ENCODE peak calls at places on chromosomes 16 and 17, in nine cellular contexts. U is cardiac muscle cell; V is psoas muscle; D is left ventricle myocardium inferior; R is tibial artery; Z is Peyer's patch; N is upper lobe of right lung; M is suprapubic skin; X is CD4-positive, alpha-beta memory T cell. E is an unnamed sample. For H3K36me3, the result is how much of the 10 kb centered on the place peaks cover.

GRCh38 chr16:47779201-47780016 is 318.3 kb downstream of the PHKB start:
- DNase-seq in U (peak), V (no peak), D (no peak), R (no peak), Z (no peak), N (no peak), M (no peak), X (peak), E (no peak)

GRCh38 chr17:37650419-37651003 is 7.3 kb upstream of the DDX52 start:
- DNase-seq in U (peak), V (no peak), D (no peak), R (no peak), Z (peak), N (no peak), M (no peak), X (no peak), E (no peak)

GRCh38 chr17:68197997-68198930 is 49.6 kb upstream of the AMZ2 start:
- DNase-seq in U (no peak), V (no peak), D (no peak), R (no peak), Z (peak), N (peak), M (peak), X (no peak), E (no peak)

GRCh38 chr17:48439875-48440505 is 10.0 kb upstream of the SKAP1 start:
- DNase-seq in U (peak), V (no peak), D (no peak), R (no peak), Z (peak), N (no peak), M (no peak), X (peak), E (peak)

GRCh38 chr17:10435096-10435495 is 13.3 kb upstream of the MYH8 start:
- DNase-seq in U (peak), V (no peak), D (no peak), R (no peak), Z (no peak), N (no peak), M (no peak), X (no peak), E (no peak)

GRCh38 chr16:51236583-51236982 is 85.5 kb upstream of the SALL1 start:
- DNase-seq in U (no peak), V (no peak), D (no peak), R (no peak), Z (no peak), N (no peak), M (no peak), X (no peak), E (no peak)

GRCh38 chr16:11699234-11699894 is 31.1 kb downstream of the SNN start:
- DNase-seq in U (no peak), V (no peak), D (no peak), R (no peak), Z (no peak), N (no peak), M (no peak), X (no peak), E (no peak)

GRCh38 chr17:82965371-82965770 is 114.0 kb upstream of the METRNL start:
- DNase-seq in U (no peak), V (no peak), D (no peak), R (no peak), Z (peak), N (peak), M (peak), X (no peak), E (no peak)

GRCh38 chr17:31152271-31152670 is 57.5 kb downstream of the NF1 start:
- DNase-seq in U (no peak), V (no peak), D (no peak), R (no peak), Z (no peak), N (no peak), M (no peak), X (no peak), E (no peak)

GRCh38 chr17:8997994-8998628 is 23.2 kb upstream of the NTN1 start:
- DNase-seq in U (peak), V (peak), D (peak), R (peak), Z (peak), N (peak), M (no peak), X (peak), E (peak)

GRCh38 chr17:35254107-35254802 is 11.4 kb downstream of the SLFN5 start:
- DNase-seq in U (peak), V (peak), D (no peak), R (peak), Z (peak), N (no peak), M (peak), X (no peak), E (no peak)

GRCh38 chr16:3662601-3663000 is 8.1 kb downstream of the DNASE1 start:
- DNase-seq in U (no peak), V (no peak), D (no peak), R (no peak), Z (no peak), N (no peak), M (no peak), X (no peak), E (no peak)

GRCh38 chr16:3661311-3661710 is 6.8 kb downstream of the DNASE1 start:
- DNase-seq in U (no peak), V (no peak), D (no peak), R (no peak), Z (no peak), N (no peak), M (peak), X (no peak), E (no peak)

GRCh38 chr16:3661922-3662321 is 7.4 kb downstream of the DNASE1 start:
- DNase-seq in U (no peak), V (no peak), D (no peak), R (no peak), Z (no peak), N (no peak), M (no peak), X (no peak), E (no peak)

GRCh38 chr16:3665508-3665907 is 11.0 kb downstream of the DNASE1 start:
- DNase-seq in U (no peak), V (no peak), D (no peak), R (no peak), Z (no peak), N (no peak), M (no peak), X (peak), E (peak)

GRCh38 chr16:3664187-3664896 is 9.9 kb downstream of the DNASE1 start:
- DNase-seq in U (no peak), V (no peak), D (no peak), R (no peak), Z (no peak), N (no peak), M (no peak), X (no peak), E (no peak)
- H3K36me3 ChIP-seq in U (under half), V (under half), D (half or more), R (half or more), Z (half or more), N (half or more), M (half or more), X (under half), E (under half)

DNA sequence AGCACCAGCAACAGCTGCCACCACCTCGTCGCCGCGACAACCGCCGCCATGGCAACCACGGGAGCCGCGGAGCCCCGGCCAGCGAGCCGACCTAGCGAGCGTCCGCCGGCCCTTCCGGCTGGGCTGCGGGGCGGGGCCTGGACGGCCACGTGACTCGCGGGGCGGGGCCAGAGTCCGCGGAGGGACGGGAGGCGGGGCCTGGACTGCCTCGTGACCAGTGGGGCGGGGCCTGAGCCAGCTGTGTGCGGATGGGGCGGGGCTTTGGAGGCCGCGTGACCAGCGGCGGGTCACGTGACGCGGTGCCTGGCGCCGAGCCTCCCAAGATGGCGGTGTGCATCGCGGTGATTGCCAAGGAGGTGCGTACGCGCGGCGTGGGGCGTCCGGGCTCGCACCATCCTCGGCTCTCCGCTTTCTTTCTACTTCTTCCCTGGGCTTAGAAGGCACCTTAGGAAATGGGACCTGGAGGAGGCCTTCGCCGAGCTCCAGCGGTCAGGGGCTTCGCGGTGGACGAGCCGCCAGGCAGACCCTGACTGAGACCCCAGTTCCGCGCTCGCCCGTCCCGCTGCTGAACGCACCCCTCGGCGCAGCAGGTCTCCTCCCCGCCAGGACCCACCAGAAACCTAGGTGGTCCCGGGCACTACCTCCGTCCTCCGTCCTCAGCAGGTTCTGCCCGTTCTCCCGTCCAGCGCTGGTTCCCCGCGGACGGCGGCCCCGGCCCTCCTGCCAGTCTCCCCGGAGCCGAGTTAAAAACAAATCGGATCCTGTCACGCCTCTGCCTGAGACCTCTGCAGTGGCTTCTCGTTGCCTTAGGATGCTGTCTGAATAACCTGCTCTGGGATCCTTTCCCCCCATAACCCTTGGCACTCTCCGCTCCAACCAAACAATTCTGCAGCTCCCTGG is at the start of the genes GALNS and TRAPPC2L:
- DNase-seq in U (peak), V (peak), D (peak), R (peak), Z (peak), N (peak), M (peak), X (peak), E (peak)
- H3K27ac ChIP-seq in U (peak), V (peak), D (peak), R (peak), Z (peak), N (peak), M (peak), X (peak), E (peak)

GRCh38 chr16:28923652-28924398 is 1.2 kb downstream of the RABEP2 start:
- DNase-seq in U (no peak), V (no peak), D (no peak), R (no peak), Z (peak), N (no peak), M (peak), X (no peak), E (no peak)
- H3K4me3 ChIP-seq in U (peak), V (peak), D (peak), R (peak), Z (peak), N (peak), M (peak), X (no peak), E (no peak)

DNA sequence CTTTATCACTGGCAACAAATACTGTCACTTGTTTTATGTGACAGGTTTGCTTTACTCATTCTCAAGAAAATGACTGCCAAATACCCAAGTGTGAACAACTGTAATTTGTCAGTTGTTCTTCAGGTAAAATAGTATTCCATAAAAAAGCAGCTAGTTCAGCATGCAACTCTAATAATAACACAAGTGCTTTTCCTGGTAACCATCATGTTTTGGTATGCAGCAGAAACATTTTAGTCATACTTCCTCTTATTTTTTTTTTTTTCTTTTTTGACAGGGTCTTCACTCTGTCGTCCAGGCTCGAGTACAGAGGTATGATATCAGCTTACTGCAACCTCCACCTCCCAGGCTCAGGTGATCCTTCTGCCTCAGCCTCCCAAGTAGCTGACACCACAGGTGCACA is 4.6 kb downstream of the TERF2 start:
- DNase-seq in U (no peak), V (no peak), D (no peak), R (no peak), Z (no peak), N (no peak), M (no peak), X (no peak), E (no peak)
- H3K36me3 ChIP-seq in U (under half), V (under half), D (half or more), R (half or more), Z (half or more), N (half or more), M (half or more), X (under half), E (under half)

DNA sequence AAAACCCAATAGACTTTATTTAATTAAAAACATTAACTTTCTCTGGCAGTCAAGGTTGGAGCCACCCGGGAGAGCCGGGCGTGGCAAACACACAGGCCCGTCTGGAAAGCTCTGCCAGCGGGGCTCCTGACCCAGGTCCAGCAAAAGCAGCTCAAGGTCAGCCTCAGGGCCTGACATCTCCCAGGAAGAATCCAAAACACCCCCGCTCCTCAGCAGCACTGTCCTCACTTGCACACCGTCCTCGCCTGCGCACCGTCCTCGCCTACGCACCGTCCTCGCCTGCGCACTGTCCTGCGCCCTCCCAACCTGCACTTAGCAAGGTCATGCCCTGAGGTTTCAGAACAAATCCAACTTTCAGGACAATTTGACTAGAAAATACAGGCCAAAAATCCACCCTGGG is 31.4 kb upstream of the RPTOR start:
- DNase-seq in U (no peak), V (no peak), D (no peak), R (no peak), Z (no peak), N (no peak), M (no peak), X (no peak), E (no peak)
- H3K27ac ChIP-seq in U (no peak), V (no peak), D (no peak), R (no peak), Z (no peak), N (no peak), M (no peak), X (no peak), E (no peak)

DNA sequence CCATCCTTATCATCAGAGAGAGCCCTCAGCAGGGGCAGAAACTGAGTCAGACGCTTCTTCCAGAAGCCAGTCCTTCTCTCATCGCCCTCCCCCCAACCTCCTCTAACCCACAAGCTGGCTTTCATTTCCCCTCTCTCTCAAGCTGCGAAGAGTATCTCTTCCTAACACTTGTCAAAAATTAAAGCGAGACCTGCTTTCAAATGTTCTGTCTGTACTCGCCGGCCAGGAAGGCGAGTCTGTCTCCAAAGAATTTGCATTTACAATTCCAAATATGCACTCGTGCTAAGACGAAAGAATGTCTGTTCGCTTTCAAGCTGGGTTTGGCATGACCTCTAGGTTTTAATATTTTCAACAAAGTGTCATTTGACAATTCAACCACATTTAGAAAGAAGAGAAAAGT is 140.4 kb downstream of the RGS9 start:
- DNase-seq in U (peak), V (no peak), D (no peak), R (no peak), Z (no peak), N (no peak), M (no peak), X (no peak), E (no peak)
- H3K4me3 ChIP-seq in U (no peak), V (no peak), D (peak), R (no peak), Z (no peak), N (no peak), M (no peak), X (no peak), E (no peak)

GRCh38 chr17:36496018-36496789 is 9.7 kb downstream of the ZNHIT3 start:
- DNase-seq in U (no peak), V (no peak), D (no peak), R (peak), Z (no peak), N (no peak), M (peak), X (no peak), E (no peak)
- H3K36me3 ChIP-seq in U (under half), V (under half), D (half or more), R (half or more), Z (half or more), N (half or more), M (half or more), X (half or more), E (half or more)

DNA sequence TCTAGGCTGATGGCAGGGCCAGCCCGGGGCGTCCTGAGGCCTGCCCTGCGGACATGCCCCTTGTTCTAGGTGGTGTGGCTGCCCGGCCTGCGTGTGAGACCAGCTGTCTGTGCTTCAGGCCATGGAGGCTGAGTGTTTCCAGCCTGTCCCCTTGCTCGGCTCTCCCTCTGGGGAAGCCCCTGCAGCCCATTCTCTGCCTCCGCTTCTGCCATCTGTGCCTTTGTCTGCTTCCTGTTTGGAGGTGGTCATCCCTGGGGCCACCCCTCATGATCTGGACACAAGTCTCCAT is 184.7 kb downstream of the SEC14L1 start:
- DNase-seq in U (no peak), V (no peak), D (no peak), R (no peak), Z (no peak), N (no peak), M (no peak), X (no peak), E (no peak)
- H3K27ac ChIP-seq in U (no peak), V (peak), D (peak), R (peak), Z (peak), N (peak), M (peak), X (peak), E (peak)

E was measured in naive thymus-derived CD4-positive, alpha-beta T cell.